ENCODE peak calls at places on chromosomes 4 and X, in six cellular contexts. Z is H7, I is HCT116, A is brain microvascular endothelial cell, M is OCI-LY7, Y is lower leg skin. T is an unnamed sample.

GRCh38 chr4:7747062-7747385 is 192.6 kb downstream of the AFAP1 start:
- DNase-seq in A (no peak), Z (no peak), I (no peak), M (no peak), Y (no peak), T (no peak)

GRCh38 chr4:5206391-5206790 is 155.1 kb downstream of the STK32B start:
- DNase-seq in Z (no peak), Y (peak), I (peak), M (no peak), A (peak), T (no peak)

GRCh38 chrX:135437867-135438733 is 16.4 kb downstream of the SMIM10L2A start:
- DNase-seq in Z (peak), I (no peak), M (no peak), A (no peak), Y (no peak), T (no peak)

GRCh38 chr4:168656055-168656660 is 159.3 kb downstream of the PALLD start:
- DNase-seq in M (no peak), Y (no peak), Z (no peak), A (peak), I (no peak), T (no peak)

GRCh38 chrX:101097546-101098453 is at the start of gene CENPI:
- DNase-seq in Z (peak), Y (peak), M (peak), A (peak), I (peak), T (peak)

GRCh38 chr4:114417214-114417613 is 181.4 kb upstream of the UGT8 start:
- DNase-seq in Z (peak), I (peak), A (no peak), Y (no peak), M (peak), T (no peak)

GRCh38 chr4:15935504-15936392 is 2.8 kb downstream of the FGFBP1 start:
- DNase-seq in Y (no peak), I (no peak), A (peak), Z (no peak), M (no peak), T (no peak)

GRCh38 chr4:152117501-152117900 is 356.7 kb upstream of the GATB start:
- DNase-seq in M (no peak), Y (no peak), Z (no peak), A (no peak), I (no peak), T (no peak)

GRCh38 chr4:102447413-102447812 is 53.7 kb upstream of the NFKB1 start:
- DNase-seq in Z (no peak), Y (no peak), M (no peak), A (no peak), I (no peak), T (peak)

GRCh38 chrX:119573222-119573621 is 1.1 kb upstream of the UBE2A start:
- DNase-seq in A (no peak), Z (no peak), I (no peak), M (no peak), Y (no peak), T (no peak)

GRCh38 chr4:93832097-93832496 is 3.5 kb downstream of the ATOH1 start:
- DNase-seq in M (no peak), A (no peak), Y (no peak), I (no peak), Z (peak), T (no peak)

GRCh38 chr4:13524504-13525243 is 19.6 kb downstream of the NKX3-2 start:
- DNase-seq in Z (peak), I (no peak), A (no peak), M (no peak), Y (peak), T (no peak)

GRCh38 chr4:3257125-3257690 is 8.2 kb downstream of the MSANTD1 start:
- DNase-seq in A (no peak), M (no peak), I (no peak), Z (peak), Y (no peak), T (no peak)

GRCh38 chr4:185576918-185577591 is 41.7 kb upstream of the PDLIM3 start:
- DNase-seq in A (no peak), Z (no peak), M (no peak), Y (no peak), I (no peak), T (no peak)

GRCh38 chrX:7606253-7606652 is 236.7 kb upstream of the VCX start:
- DNase-seq in Z (no peak), I (no peak), M (no peak), Y (no peak), A (no peak), T (peak)

GRCh38 chrX:45849261-45849660 is 648.6 kb upstream of the DIPK2B start:
- DNase-seq in Z (peak), I (peak), A (peak), Y (no peak), M (no peak), T (peak)

GRCh38 chr4:70365479-70365878 is 4.9 kb downstream of the SMR3A start:
- DNase-seq in Y (no peak), Z (no peak), I (no peak), A (no peak), M (no peak), T (no peak)

GRCh38 chrX:140764401-140764919 is 54.9 kb downstream of the LINC00632 start:
- DNase-seq in Z (peak), Y (no peak), I (no peak), M (no peak), A (peak), T (no peak)

GRCh38 chrX:130378008-130378669 is 7.3 kb downstream of the GPR119 start:
- DNase-seq in M (no peak), A (no peak), I (no peak), Z (no peak), Y (no peak), T (no peak)

GRCh38 chr4:163344147-163345050 is 707 bp downstream of the NPY5R start:
- DNase-seq in A (no peak), Z (peak), I (no peak), M (no peak), Y (no peak), T (no peak)

GRCh38 chrX:54496517-54496852 is 451 bp upstream of the FGD1 start:
- DNase-seq in Z (no peak), A (no peak), Y (no peak), I (no peak), M (no peak), T (no peak)

GRCh38 chr4:2843909-2844584 is 403 bp downstream of the ADD1 start:
- DNase-seq in Y (no peak), A (peak), Z (peak), I (no peak), M (peak), T (no peak)

GRCh38 chrX:44314259-44314734 is 29.2 kb downstream of the EFHC2 start:
- DNase-seq in Z (peak), Y (no peak), A (peak), M (no peak), I (no peak), T (peak)

GRCh38 chrX:7689791-7690412 is 153.1 kb upstream of the VCX start:
- DNase-seq in I (no peak), A (no peak), Z (no peak), Y (no peak), M (no peak), T (no peak)

GRCh38 chrX:140123446-140123845 is 158.1 kb upstream of the CXorf66 start:
- DNase-seq in I (no peak), A (no peak), Z (no peak), Y (no peak), M (no peak), T (no peak)

GRCh38 chrX:46665232-46666162 is 91.9 kb downstream of the CHST7 start:
- DNase-seq in M (no peak), Z (no peak), Y (no peak), A (no peak), I (no peak), T (no peak)

GRCh38 chr4:163251204-163251603 is 81.2 kb downstream of the NPY1R start:
- DNase-seq in Z (peak), I (peak), A (no peak), Y (no peak), M (no peak), T (peak)

GRCh38 chrX:29496636-29497180 is 718.7 kb upstream of the MAGEB2 start:
- DNase-seq in Z (no peak), A (no peak), M (no peak), I (no peak), Y (no peak), T (no peak)

GRCh38 chr4:73087871-73088270 is 18.4 kb upstream of the COX18 start:
- DNase-seq in A (no peak), M (no peak), I (no peak), Y (no peak), Z (no peak), T (no peak)

GRCh38 chrX:24498181-24498580 is 33.1 kb downstream of the PDK3 start:
- DNase-seq in A (peak), Z (no peak), M (no peak), Y (no peak), I (no peak), T (no peak)

GRCh38 chr4:102620697-102621497 is 119.7 kb downstream of the NFKB1 start:
- DNase-seq in M (peak), Y (no peak), A (peak), Z (peak), I (peak), T (peak)

GRCh38 chrX:132413459-132413858 is 75.4 kb downstream of the MBNL3 start:
- DNase-seq in M (no peak), Y (no peak), I (peak), Z (peak), A (no peak), T (no peak)

GRCh38 chr4:72767903-72768817 is 199.1 kb upstream of the ADAMTS3 start:
- DNase-seq in I (no peak), Y (no peak), Z (peak), A (peak), M (no peak), T (no peak)

GRCh38 chr4:93764647-93765246 is 63.8 kb upstream of the ATOH1 start:
- DNase-seq in A (peak), M (peak), Z (peak), Y (peak), I (peak), T (peak)

GRCh38 chrX:17738002-17738713 is 865 bp downstream of the SCML1 start:
- DNase-seq in Y (peak), Z (peak), M (no peak), I (no peak), A (peak), T (peak)

GRCh38 chrX:72126048-72126415 is 5.7 kb downstream of the RTL5 start:
- DNase-seq in Y (no peak), Z (no peak), M (no peak), A (no peak), I (no peak), T (no peak)

GRCh38 chr4:141569141-141569540 is 67.2 kb upstream of the IL15 start:
- DNase-seq in Y (no peak), Z (no peak), I (no peak), M (no peak), A (no peak), T (no peak)

GRCh38 chr4:101515099-101515498 is 167.8 kb upstream of the PPP3CA start:
- DNase-seq in Z (no peak), M (no peak), I (no peak), Y (no peak), A (no peak), T (no peak)

GRCh38 chrX:10450229-10450958 is 170.0 kb downstream of the MID1 start:
- DNase-seq in A (peak), M (no peak), I (no peak), Y (no peak), Z (no peak), T (no peak)

DNA sequence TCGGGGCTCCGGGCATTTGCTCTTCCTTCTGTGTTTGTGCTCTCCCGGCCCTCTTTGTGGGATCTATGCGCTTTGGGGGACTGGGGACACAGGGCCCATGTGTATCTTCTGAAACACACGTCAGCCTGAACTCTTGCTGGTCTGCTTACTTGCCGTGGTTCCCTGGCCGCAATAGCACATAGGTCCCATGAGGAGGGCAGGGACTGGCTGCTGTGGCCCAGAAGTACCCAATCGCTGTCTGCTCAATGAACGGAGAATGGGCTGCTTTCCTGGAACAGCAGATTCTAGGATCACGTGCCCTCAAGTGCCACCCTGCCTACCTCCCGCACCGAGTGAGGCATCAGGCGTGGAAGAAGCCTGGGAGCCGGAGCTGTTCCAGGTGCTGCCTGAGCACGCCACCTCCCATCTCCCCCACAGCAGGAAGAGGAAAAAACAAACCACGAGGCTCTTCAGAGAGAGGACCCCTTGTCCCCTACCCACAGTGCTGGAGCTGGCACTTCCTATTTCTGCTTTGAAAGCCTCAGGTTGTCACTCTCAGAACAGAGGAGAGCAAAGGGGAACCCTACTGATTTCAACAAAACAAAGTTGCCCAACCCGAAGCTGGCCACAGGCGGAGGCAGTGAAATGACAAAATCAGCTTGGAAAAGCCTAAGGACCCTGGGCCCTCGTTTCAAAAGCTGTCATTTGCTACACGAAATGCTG is 3.8 kb downstream of the G6PD start:
- DNase-seq in Z (no peak), A (no peak), M (no peak), I (no peak), Y (no peak), T (no peak)
- H3K4me3 ChIP-seq in Z (no peak), A (no peak), M (no peak), I (no peak), Y (no peak), T (no peak)

GRCh38 chr4:100187781-100188180 is 2.5 kb downstream of the DDIT4L start:
- DNase-seq in M (no peak), Z (no peak), I (no peak), Y (no peak), A (no peak), T (no peak)

GRCh38 chr4:100189820-100190642 is at the start of gene DDIT4L:
- DNase-seq in M (no peak), Z (peak), A (no peak), I (peak), Y (no peak), T (no peak)

GRCh38 chr4:100188829-100189228 is 1.4 kb downstream of the DDIT4L start:
- DNase-seq in Z (no peak), M (no peak), A (no peak), I (no peak), Y (no peak), T (no peak)

GRCh38 chr4:100190643-100191600 is 654 bp upstream of the DDIT4L start:
- DNase-seq in A (no peak), Z (peak), I (no peak), M (no peak), Y (no peak), T (no peak)
- H3K4me3 ChIP-seq in A (peak), Z (peak), I (peak), M (no peak), Y (peak), T (no peak)

GRCh38 chr4:74932832-74933561 is at the start of gene PARM1:
- DNase-seq in Z (peak), M (no peak), I (peak), Y (peak), A (peak), T (peak)
- H3K4me3 ChIP-seq in Z (peak), M (no peak), I (peak), Y (peak), A (peak), T (peak)

DNA sequence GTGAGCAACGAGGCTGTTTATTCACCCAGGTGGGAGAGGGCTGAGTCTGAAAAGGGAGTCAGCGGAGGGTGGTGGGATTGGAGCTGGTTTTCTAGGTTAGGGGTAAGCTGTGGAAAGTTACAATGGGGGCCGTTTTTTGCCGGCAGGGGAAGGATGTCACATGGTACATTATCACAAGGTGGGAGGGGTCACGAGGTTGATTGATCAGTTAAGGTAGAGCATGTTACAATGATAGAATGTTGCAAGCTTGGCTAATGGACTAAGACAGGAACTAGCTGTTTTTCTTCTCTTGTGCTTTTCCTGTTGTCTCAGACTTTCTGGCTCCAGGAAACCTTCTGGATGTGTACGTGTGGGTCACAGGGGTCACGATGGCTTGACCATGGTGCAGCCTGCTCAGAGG is 536.3 kb upstream of the HTR2C start:
- DNase-seq in Z (no peak), I (no peak), Y (no peak), M (no peak), A (no peak), T (no peak)
- H3K4me3 ChIP-seq in Z (no peak), I (no peak), Y (no peak), M (no peak), A (no peak), T (no peak)

GRCh38 chr4:104971458-104971857 is 175.2 kb upstream of the TET2 start:
- DNase-seq in M (no peak), Z (no peak), A (no peak), Y (no peak), I (no peak), T (no peak)

GRCh38 chr4:104966349-104967033 is 180.2 kb upstream of the TET2 start:
- DNase-seq in Y (peak), Z (no peak), I (no peak), M (no peak), A (no peak), T (no peak)

GRCh38 chr4:104969394-104970066 is 177.1 kb upstream of the TET2 start:
- DNase-seq in I (no peak), A (no peak), Y (no peak), M (no peak), Z (no peak), T (no peak)

GRCh38 chr4:104964387-104965175 is 182.1 kb upstream of the TET2 start:
- DNase-seq in Z (no peak), A (no peak), I (no peak), M (no peak), Y (no peak), T (no peak)

GRCh38 chr4:104967034-104967401 is 179.7 kb upstream of the TET2 start:
- DNase-seq in Y (peak), M (no peak), Z (no peak), I (no peak), A (no peak), T (no peak)
- H3K4me3 ChIP-seq in Y (no peak), M (no peak), Z (no peak), I (no peak), A (no peak), T (no peak)

GRCh38 chr4:1216869-1217294 is 32.0 kb downstream of the CTBP1 start:
- DNase-seq in Z (peak), Y (no peak), I (no peak), M (peak), A (no peak), T (peak)
- H3K4me3 ChIP-seq in Z (no peak), Y (no peak), I (no peak), M (peak), A (no peak), T (peak)

GRCh38 chrX:154784149-154784985 is 20.9 kb downstream of the MPP1 start:
- DNase-seq in I (no peak), Z (no peak), A (no peak), Y (no peak), M (no peak), T (no peak)
- H3K4me3 ChIP-seq in I (no peak), Z (no peak), A (no peak), Y (no peak), M (no peak), T (no peak)

GRCh38 chr4:112516076-112516385 is at the start of gene NEUROG2:
- DNase-seq in Z (no peak), Y (no peak), A (no peak), M (no peak), I (no peak), T (no peak)
- H3K4me3 ChIP-seq in Z (peak), Y (peak), A (peak), M (peak), I (peak), T (peak)

GRCh38 chr4:187088070-187088799 is 364.6 kb upstream of the FAT1 start:
- DNase-seq in I (no peak), Y (no peak), Z (no peak), M (no peak), A (no peak), T (no peak)
- H3K4me3 ChIP-seq in I (no peak), Y (no peak), Z (no peak), M (no peak), A (no peak), T (no peak)

T was measured in Jurkat, Clone E6-1.